ENCODE peak calls at places on chromosome 21, in four cellular contexts. K is HL-60, H is K562, X is GM12878. L is an unnamed sample.

GRCh38 chr21:46056450-46056903 is 41.4 kb upstream of the COL6A2 start:
- DNase-seq in K (no peak), H (no peak), X (no peak), L (no peak)

GRCh38 chr21:45848352-45848751 is 133.2 kb upstream of the COL6A1 start:
- DNase-seq in K (no peak), H (no peak), X (no peak), L (no peak)

GRCh38 chr21:33289199-33289819 is 23.1 kb downstream of the IL10RB start:
- DNase-seq in K (no peak), H (no peak), X (no peak), L (no peak)

GRCh38 chr21:38027901-38028300 is 111.6 kb upstream of the KCNJ6 start:
- DNase-seq in K (no peak), H (peak), X (no peak), L (no peak)

GRCh38 chr21:8992731-8993174 is 1528.6 kb upstream of the TPTE start:
- DNase-seq in K (no peak), H (peak), X (no peak), L (no peak)

GRCh38 chr21:32477424-32477745 is 64.9 kb downstream of the EVA1C start:
- DNase-seq in K (no peak), H (no peak), X (no peak), L (no peak)

GRCh38 chr21:39885119-39885848 is 18.0 kb downstream of the PCP4 start:
- DNase-seq in K (no peak), H (no peak), X (no peak), L (no peak)

GRCh38 chr21:40454057-40454456 is 392.9 kb downstream of the DSCAM start:
- DNase-seq in K (no peak), H (no peak), X (no peak), L (no peak)

GRCh38 chr21:38478782-38479181 is 19.5 kb downstream of the ERG start:
- DNase-seq in K (no peak), H (no peak), X (no peak), L (no peak)

GRCh38 chr21:45322960-45323461 is 35.3 kb upstream of the POFUT2 start:
- DNase-seq in K (no peak), H (no peak), X (no peak), L (no peak)

GRCh38 chr21:16942703-16943102 is 570.1 kb upstream of the CXADR start:
- DNase-seq in K (no peak), H (no peak), X (no peak), L (no peak)

GRCh38 chr21:31557421-31557955 is 102.0 kb upstream of the SOD1 start:
- DNase-seq in K (no peak), H (no peak), X (no peak), L (no peak)

GRCh38 chr21:45880097-45881068 is 101.2 kb upstream of the COL6A1 start:
- DNase-seq in K (no peak), H (peak), X (no peak), L (peak)

GRCh38 chr21:44285547-44285992 is at the start of gene AIRE:
- DNase-seq in K (no peak), H (no peak), X (no peak), L (no peak)
- TF ChIP-seq SPI1 in K (no peak), H (no peak), X (no peak), L (no peak)

GRCh38 chr21:18517905-18518566 is 114.5 kb upstream of the TMPRSS15 start:
- DNase-seq in K (no peak), H (no peak), X (no peak), L (no peak)

GRCh38 chr21:18521204-18521603 is 117.6 kb upstream of the TMPRSS15 start:
- DNase-seq in K (no peak), H (no peak), X (no peak), L (no peak)

GRCh38 chr21:18524097-18524496 is 120.5 kb upstream of the TMPRSS15 start:
- DNase-seq in K (no peak), H (no peak), X (no peak), L (no peak)

DNA sequence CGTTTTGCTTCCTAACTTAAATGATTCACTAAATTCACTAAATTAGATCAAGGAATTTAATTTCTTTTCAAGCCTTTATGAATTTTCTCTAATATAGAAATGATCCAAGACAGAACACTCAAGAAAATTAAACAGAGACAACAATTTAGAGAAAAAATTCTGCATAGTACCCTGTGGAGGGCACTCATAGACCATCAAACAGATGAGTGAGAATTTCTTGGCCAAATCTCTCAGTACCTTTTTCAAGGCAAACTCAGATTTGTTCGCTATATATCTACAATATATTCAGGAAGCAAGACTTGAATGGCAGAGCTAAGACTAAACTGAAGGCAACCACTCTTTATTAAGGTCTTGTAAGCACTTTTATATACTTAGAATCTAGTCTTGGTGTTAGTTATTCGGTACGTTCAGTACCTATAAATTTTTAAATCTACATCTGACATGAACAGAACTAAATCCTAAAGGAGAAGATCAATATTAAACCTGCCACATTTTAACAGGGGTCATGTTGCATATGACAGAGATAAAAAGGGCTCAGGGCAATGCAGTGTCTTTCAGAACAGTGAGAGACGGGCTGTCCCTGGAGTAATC is 118.7 kb upstream of the TMPRSS15 start:
- DNase-seq in K (no peak), H (no peak), X (no peak), L (no peak)
- TF ChIP-seq SPI1 in K (no peak), H (no peak), X (no peak), L (no peak)

DNA sequence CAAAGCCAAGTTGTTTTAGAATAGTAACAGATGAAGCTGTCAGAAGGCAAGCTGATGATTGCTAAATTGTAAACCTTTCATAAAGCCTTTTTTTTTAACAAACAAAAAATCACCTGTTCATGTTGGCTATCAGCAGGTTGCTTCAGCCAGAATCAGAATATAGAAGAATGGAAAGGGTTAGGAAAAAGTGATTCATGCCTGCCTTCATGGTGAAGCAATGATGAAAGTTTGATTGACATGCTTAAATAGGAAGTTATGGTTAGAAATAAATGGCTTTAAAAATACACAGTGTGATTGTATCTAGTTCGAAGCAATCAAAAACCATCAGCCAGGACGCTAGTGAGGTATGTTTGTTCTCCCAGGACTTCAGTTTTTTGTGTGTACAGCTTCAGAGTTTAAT is 37.9 kb downstream of the GABPA start:
- DNase-seq in K (no peak), H (no peak), X (no peak), L (no peak)
- TF ChIP-seq SPI1 in K (no peak), H (no peak), X (no peak), L (no peak)

DNA sequence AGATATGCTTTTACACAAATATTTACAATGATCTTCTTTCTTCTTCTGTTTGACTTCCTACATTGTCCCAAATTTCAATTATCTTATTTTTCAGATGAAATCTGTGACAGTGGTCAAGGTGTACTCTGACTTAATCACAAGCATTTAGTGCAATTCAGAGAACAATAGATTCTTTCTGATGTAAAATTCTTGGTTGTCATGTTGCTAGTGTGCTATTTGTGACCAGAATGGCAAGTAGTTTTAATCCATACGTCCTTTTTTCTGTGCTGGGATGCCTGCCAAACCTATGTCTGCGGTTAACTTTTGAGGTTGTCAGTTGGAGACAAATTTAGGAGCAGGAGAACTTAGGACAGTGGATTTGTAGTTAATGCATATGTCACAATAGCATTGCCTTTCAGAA is 30.9 kb downstream of the NCAM2 start:
- DNase-seq in K (peak), H (no peak), X (no peak), L (no peak)
- TF ChIP-seq SPI1 in K (no peak), H (no peak), X (no peak), L (no peak)

DNA sequence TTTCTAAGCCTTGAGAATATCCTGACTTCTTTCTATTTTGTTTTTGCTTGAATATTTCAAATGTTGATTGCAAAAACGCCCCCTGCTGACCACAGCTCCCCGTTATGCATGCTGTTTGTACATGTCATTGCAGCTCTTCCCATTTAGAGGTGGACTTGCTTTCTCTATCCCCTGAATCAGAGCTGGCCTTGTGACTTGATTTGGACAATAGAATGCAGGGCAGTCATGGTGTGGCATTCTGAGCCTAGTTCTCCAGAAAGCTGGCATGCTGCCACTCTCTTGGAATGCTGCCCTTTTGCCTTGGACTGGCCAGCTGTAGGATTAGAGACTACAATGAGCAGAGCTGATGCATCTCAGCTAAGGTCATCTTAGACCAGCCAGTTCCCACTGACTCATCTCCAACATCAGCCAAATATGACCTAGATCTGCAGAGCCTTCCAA is 1561.5 kb downstream of the MRPL39 start:
- DNase-seq in K (no peak), H (peak), X (no peak), L (no peak)
- TF ChIP-seq SPI1 in K (no peak), H (no peak), X (no peak), L (no peak)

DNA sequence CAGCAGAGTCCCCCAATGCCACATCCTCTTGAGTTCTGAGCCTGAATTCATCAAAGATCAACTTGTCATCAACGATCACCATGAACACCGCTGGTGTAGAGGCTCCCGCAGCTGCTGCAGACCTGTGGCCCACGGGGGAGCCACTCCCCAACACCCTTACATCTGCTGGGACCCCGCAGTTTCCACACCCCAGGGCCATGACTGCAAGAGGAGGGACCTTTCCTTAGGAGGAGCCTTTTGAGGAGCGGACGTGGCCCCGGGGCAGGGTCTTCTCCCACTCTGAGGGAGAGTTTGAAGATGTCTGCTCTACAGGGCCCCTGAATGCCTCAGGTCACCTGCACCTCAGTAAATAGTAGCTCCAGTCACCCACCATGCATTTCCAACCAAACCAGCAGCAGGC is 2.7 kb downstream of the PRDM15 start:
- DNase-seq in K (no peak), H (no peak), X (no peak), L (no peak)
- TF ChIP-seq SPI1 in K (no peak), H (no peak), X (no peak), L (no peak)

DNA sequence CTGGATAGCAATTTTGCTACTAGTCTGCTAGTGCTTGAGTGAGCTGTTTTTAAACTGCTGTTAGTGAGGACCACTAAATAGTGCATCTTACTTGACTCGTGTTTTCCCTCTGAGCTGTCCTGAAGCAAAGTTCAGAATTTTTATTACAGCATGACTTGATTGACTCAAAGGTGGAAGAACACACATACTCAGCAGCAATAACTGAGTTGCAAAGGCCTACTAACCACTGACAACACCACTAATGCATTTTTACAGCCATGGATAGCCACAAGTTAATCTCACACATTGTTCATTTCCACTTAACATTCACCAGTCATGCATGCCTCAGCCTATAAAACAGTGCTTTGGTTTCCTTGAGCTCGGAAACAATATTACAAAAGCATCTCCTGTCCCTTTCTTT is 148.7 kb downstream of the RUNX1 start:
- DNase-seq in K (no peak), H (no peak), X (no peak), L (no peak)
- TF ChIP-seq SPI1 in K (no peak), H (no peak), X (no peak), L (no peak)

DNA sequence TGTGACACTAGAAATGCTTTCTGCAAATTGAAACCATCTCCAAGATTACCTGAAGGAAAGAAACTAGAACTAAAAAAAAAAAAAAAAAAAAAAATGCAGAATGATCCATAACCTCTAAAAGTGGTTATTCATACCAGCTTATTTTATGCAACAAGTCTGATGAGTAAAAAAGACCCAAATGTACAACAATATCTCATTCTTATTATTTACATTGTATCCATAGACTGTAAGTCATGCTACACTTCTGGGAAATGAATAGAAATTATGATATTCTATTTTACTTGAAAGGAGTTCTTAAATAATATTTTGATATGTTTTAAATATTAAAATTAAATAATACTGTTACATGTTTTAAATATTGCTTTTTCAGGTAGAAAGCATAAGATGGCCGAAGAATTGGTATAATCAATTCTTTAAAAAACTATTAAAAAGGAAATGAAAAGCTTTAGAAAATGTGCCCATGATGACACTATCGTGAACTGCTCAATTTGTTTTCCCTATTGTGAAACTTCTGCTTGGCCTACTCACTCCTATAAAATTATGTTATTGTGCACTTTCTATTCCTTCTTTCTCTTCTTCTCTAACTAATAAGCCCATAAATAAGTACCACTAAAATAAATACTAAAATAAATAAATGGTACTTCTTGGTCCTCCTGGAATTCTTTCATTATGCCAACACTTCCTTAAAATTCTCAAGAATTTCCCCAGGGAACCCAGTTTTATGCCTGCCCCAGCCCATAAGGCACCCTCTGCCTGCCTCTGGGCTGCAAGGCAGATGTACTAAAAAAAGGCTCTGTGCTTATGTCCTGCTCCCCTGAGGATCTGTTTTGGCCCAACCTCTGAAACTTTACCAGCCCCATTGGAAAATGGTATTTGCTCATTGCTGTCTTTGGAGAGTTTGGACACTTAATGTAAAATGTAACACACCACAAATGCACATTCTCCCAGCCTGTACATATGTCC is 18.1 kb downstream of the SAMSN1 start:
- DNase-seq in K (peak), H (no peak), X (no peak), L (no peak)
- TF ChIP-seq SPI1 in K (peak), H (no peak), X (no peak), L (no peak)

GRCh38 chr21:27827972-27828371 is 861.1 kb upstream of the ADAMTS5 start:
- DNase-seq in K (no peak), H (no peak), X (no peak), L (no peak)

GRCh38 chr21:27833298-27833697 is 866.4 kb upstream of the ADAMTS5 start:
- DNase-seq in K (no peak), H (no peak), X (no peak), L (no peak)

GRCh38 chr21:27831821-27832569 is 865.1 kb upstream of the ADAMTS5 start:
- DNase-seq in K (no peak), H (no peak), X (no peak), L (no peak)

GRCh38 chr21:27831177-27831576 is 864.3 kb upstream of the ADAMTS5 start:
- DNase-seq in K (no peak), H (no peak), X (no peak), L (no peak)
- TF ChIP-seq SPI1 in K (no peak), H (no peak), X (no peak), L (no peak)

L was measured in GM12891.